ENCODE peak calls at places on chromosomes 16 and 17, in seven cellular contexts. One of them, this sample, is unnamed.

GRCh38 chr17:27236710-27237315 is 57.1 kb upstream of the WSB1 start:
- DNase-seq in stomach: peak; percentile 84
- DNase-seq in fibroblast of pulmonary artery: peak; percentile 89
- DNase-seq in WTC11: peak; percentile 71
- DNase-seq in Calu3: peak; percentile 74
- DNase-seq in PC-9: peak; percentile 68
- DNase-seq in mesothelial cell of epicardium: peak; percentile 84
- DNase-seq in this sample: peak; percentile 42

GRCh38 chr17:2412561-2413021 is 11.7 kb upstream of the MNT start:
- DNase-seq in PC-9: no peak
- DNase-seq in stomach: no peak
- DNase-seq in Calu3: no peak
- DNase-seq in mesothelial cell of epicardium: no peak
- DNase-seq in WTC11: peak; percentile 47
- DNase-seq in fibroblast of pulmonary artery: peak; percentile 33
- DNase-seq in this sample: no peak

GRCh38 chr17:62580947-62581346 is 46.5 kb upstream of the MRC2 start:
- DNase-seq in stomach: no peak
- DNase-seq in mesothelial cell of epicardium: no peak
- DNase-seq in PC-9: no peak
- DNase-seq in WTC11: no peak
- DNase-seq in Calu3: no peak
- DNase-seq in fibroblast of pulmonary artery: no peak
- DNase-seq in this sample: no peak

GRCh38 chr17:62778990-62779681 is 29.0 kb downstream of the MARCHF10 start:
- DNase-seq in fibroblast of pulmonary artery: peak; percentile 88
- DNase-seq in Calu3: peak; percentile 75
- DNase-seq in PC-9: peak; percentile 98
- DNase-seq in mesothelial cell of epicardium: peak; percentile 54
- DNase-seq in stomach: peak; percentile 72
- DNase-seq in WTC11: no peak
- DNase-seq in this sample: peak; percentile 82

GRCh38 chr17:54899721-54900456 is 763 bp upstream of the TOM1L1 start:
- DNase-seq in fibroblast of pulmonary artery: no peak
- DNase-seq in mesothelial cell of epicardium: no peak
- DNase-seq in stomach: no peak
- DNase-seq in WTC11: peak; percentile 33
- DNase-seq in Calu3: peak; percentile 0
- DNase-seq in PC-9: no peak
- DNase-seq in this sample: no peak

GRCh38 chr17:8753976-8754440 is 4.3 kb downstream of the SPDYE4 start:
- DNase-seq in Calu3: no peak
- DNase-seq in WTC11: no peak
- DNase-seq in fibroblast of pulmonary artery: peak; percentile 28
- DNase-seq in mesothelial cell of epicardium: no peak
- DNase-seq in PC-9: no peak
- DNase-seq in stomach: no peak
- DNase-seq in this sample: no peak

GRCh38 chr17:78527345-78527744 is 49.9 kb downstream of the DNAH17 start:
- DNase-seq in fibroblast of pulmonary artery: no peak
- DNase-seq in WTC11: no peak
- DNase-seq in PC-9: no peak
- DNase-seq in Calu3: no peak
- DNase-seq in stomach: no peak
- DNase-seq in mesothelial cell of epicardium: no peak
- DNase-seq in this sample: no peak

GRCh38 chr16:88381820-88382451 is 823 bp upstream of the ZNF469 start:
- DNase-seq in mesothelial cell of epicardium: no peak
- DNase-seq in stomach: no peak
- DNase-seq in PC-9: peak; percentile 45
- DNase-seq in Calu3: no peak
- DNase-seq in fibroblast of pulmonary artery: no peak
- DNase-seq in WTC11: peak; percentile 60
- DNase-seq in this sample: no peak

GRCh38 chr17:20073056-20073979 is 64.2 kb downstream of the SPECC1 start:
- DNase-seq in fibroblast of pulmonary artery: peak; percentile 46
- DNase-seq in WTC11: no peak
- DNase-seq in stomach: peak; percentile 34
- DNase-seq in PC-9: no peak
- DNase-seq in mesothelial cell of epicardium: no peak
- DNase-seq in Calu3: no peak
- DNase-seq in this sample: no peak

GRCh38 chr16:23145186-23145585 is 4.1 kb downstream of the USP31 start:
- DNase-seq in WTC11: no peak
- DNase-seq in stomach: no peak
- DNase-seq in PC-9: no peak
- DNase-seq in fibroblast of pulmonary artery: no peak
- DNase-seq in mesothelial cell of epicardium: no peak
- DNase-seq in Calu3: no peak
- DNase-seq in this sample: no peak

GRCh38 chr17:77734371-77735050 is 224.0 kb upstream of the TNRC6C start:
- DNase-seq in stomach: peak; percentile 53
- DNase-seq in fibroblast of pulmonary artery: peak; percentile 73
- DNase-seq in WTC11: peak; percentile 47
- DNase-seq in Calu3: peak; percentile 29
- DNase-seq in mesothelial cell of epicardium: peak; percentile 95
- DNase-seq in PC-9: no peak
- DNase-seq in this sample: peak; percentile 46

GRCh38 chr16:3046506-3047386 is at the start of gene MMP25:
- DNase-seq in stomach: no peak
- DNase-seq in mesothelial cell of epicardium: no peak
- DNase-seq in Calu3: no peak
- DNase-seq in fibroblast of pulmonary artery: no peak
- DNase-seq in WTC11: no peak
- DNase-seq in PC-9: no peak
- DNase-seq in this sample: no peak

GRCh38 chr17:80822700-80823410 is 168.8 kb upstream of the CHMP6 start:
- DNase-seq in mesothelial cell of epicardium: no peak
- DNase-seq in WTC11: no peak
- DNase-seq in fibroblast of pulmonary artery: no peak
- DNase-seq in Calu3: no peak
- DNase-seq in stomach: no peak
- DNase-seq in PC-9: peak; percentile 42
- DNase-seq in this sample: no peak

GRCh38 chr16:88473666-88474534 is 20.8 kb downstream of the ZFPM1 start:
- DNase-seq in stomach: peak; percentile 89
- DNase-seq in PC-9: no peak
- DNase-seq in mesothelial cell of epicardium: no peak
- DNase-seq in WTC11: no peak
- DNase-seq in Calu3: peak; percentile 63
- DNase-seq in fibroblast of pulmonary artery: peak; percentile 85
- DNase-seq in this sample: no peak

GRCh38 chr17:60305141-60305540 is 86.8 kb downstream of the USP32 start:
- DNase-seq in Calu3: peak; percentile 22
- DNase-seq in stomach: no peak
- DNase-seq in WTC11: no peak
- DNase-seq in mesothelial cell of epicardium: no peak
- DNase-seq in fibroblast of pulmonary artery: no peak
- DNase-seq in PC-9: no peak
- DNase-seq in this sample: no peak

GRCh38 chr16:425740-426114 is 278 bp downstream of the RAB11FIP3 start:
- DNase-seq in Calu3: no peak
- DNase-seq in PC-9: no peak
- DNase-seq in stomach: no peak
- DNase-seq in fibroblast of pulmonary artery: no peak
- DNase-seq in mesothelial cell of epicardium: peak; percentile 56
- DNase-seq in WTC11: peak; percentile 32
- DNase-seq in this sample: no peak

DNA sequence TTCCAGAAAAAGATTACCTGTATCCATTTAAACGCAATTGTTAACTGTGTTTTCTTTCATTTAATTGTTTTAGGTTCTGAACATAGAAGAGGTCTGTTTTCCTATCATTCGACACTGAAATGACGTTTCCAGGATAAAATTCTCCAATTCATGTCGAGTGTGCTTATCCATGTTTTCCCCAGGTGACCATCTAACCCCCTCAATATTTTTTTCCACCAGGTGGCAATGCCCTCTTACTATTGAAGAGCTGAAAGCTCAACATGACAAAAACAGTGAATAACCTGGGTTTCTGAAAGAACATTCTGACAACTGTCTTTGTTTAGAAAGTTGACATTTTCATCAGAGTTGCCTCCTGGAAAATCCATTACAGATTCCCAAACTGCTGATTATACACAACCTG is 948.7 kb downstream of the KCNJ2 start:
- DNase-seq in Calu3: peak; percentile 52
- DNase-seq in fibroblast of pulmonary artery: no peak
- DNase-seq in stomach: no peak
- DNase-seq in mesothelial cell of epicardium: no peak
- DNase-seq in PC-9: no peak
- DNase-seq in WTC11: no peak
- DNase-seq in this sample: no peak
- TF ChIP-seq CTCF in Calu3: no peak
- TF ChIP-seq CTCF in fibroblast of pulmonary artery: peak; percentile 2
- TF ChIP-seq CTCF in stomach: peak; percentile 58
- TF ChIP-seq CTCF in mesothelial cell of epicardium: no peak
- TF ChIP-seq CTCF in PC-9: peak; percentile 69
- TF ChIP-seq CTCF in WTC11: peak; percentile 15
- TF ChIP-seq CTCF in this sample: no peak

GRCh38 chr16:1807626-1808025 is 14.1 kb upstream of the IGFALS start:
- DNase-seq in mesothelial cell of epicardium: no peak
- DNase-seq in WTC11: no peak
- DNase-seq in fibroblast of pulmonary artery: no peak
- DNase-seq in stomach: no peak
- DNase-seq in Calu3: no peak
- DNase-seq in PC-9: no peak
- DNase-seq in this sample: no peak

GRCh38 chr16:1810106-1810505 is 16.5 kb downstream of the HAGH start:
- DNase-seq in WTC11: no peak
- DNase-seq in fibroblast of pulmonary artery: no peak
- DNase-seq in stomach: no peak
- DNase-seq in PC-9: no peak
- DNase-seq in Calu3: no peak
- DNase-seq in mesothelial cell of epicardium: no peak
- DNase-seq in this sample: no peak

GRCh38 chr16:1808691-1809090 is 15.2 kb upstream of the IGFALS start:
- DNase-seq in stomach: no peak
- DNase-seq in mesothelial cell of epicardium: no peak
- DNase-seq in fibroblast of pulmonary artery: no peak
- DNase-seq in WTC11: no peak
- DNase-seq in PC-9: no peak
- DNase-seq in Calu3: no peak
- DNase-seq in this sample: no peak

GRCh38 chr16:1810536-1810935 is 16.1 kb downstream of the HAGH start:
- DNase-seq in WTC11: no peak
- DNase-seq in mesothelial cell of epicardium: no peak
- DNase-seq in stomach: no peak
- DNase-seq in Calu3: no peak
- DNase-seq in fibroblast of pulmonary artery: no peak
- DNase-seq in PC-9: no peak
- DNase-seq in this sample: no peak

DNA sequence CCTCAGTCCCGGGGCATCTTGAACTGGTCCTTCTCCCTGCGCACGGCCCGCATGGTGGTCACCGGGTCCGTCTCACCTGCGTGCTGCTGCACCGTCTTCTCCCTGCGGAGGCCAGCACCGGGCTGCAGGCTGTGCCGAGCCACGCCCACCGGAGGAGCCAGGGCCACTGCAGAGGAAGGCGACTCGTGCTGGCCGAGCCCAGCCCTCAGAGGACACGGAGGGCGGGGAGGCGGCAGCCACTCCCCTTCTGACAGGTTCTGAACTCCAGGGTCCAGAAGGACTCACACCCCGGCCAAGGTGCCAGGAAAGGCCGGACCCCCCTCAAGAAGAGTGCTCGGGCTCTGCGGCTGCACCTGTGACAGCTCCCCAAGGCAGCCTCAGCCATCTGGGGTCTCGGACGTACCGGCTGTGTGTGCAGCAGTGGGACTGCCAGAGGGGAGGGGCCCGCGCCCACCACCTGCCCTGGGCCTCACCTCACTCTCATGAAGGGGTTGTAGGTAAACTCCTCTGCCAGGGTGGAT is 15.8 kb upstream of the IGFALS start:
- DNase-seq in PC-9: no peak
- DNase-seq in fibroblast of pulmonary artery: no peak
- DNase-seq in mesothelial cell of epicardium: no peak
- DNase-seq in WTC11: peak; percentile 83
- DNase-seq in Calu3: no peak
- DNase-seq in stomach: no peak
- DNase-seq in this sample: no peak
- TF ChIP-seq CTCF in PC-9: no peak
- TF ChIP-seq CTCF in fibroblast of pulmonary artery: no peak
- TF ChIP-seq CTCF in mesothelial cell of epicardium: no peak
- TF ChIP-seq CTCF in WTC11: no peak
- TF ChIP-seq CTCF in Calu3: no peak
- TF ChIP-seq CTCF in stomach: no peak
- TF ChIP-seq CTCF in this sample: no peak

GRCh38 chr16:30358577-30358936 is 3.4 kb upstream of the CD2BP2 start:
- DNase-seq in stomach: no peak
- DNase-seq in fibroblast of pulmonary artery: no peak
- DNase-seq in WTC11: no peak
- DNase-seq in PC-9: no peak
- DNase-seq in Calu3: no peak
- DNase-seq in mesothelial cell of epicardium: no peak
- DNase-seq in this sample: no peak
- TF ChIP-seq CTCF in stomach: no peak
- TF ChIP-seq CTCF in fibroblast of pulmonary artery: no peak
- TF ChIP-seq CTCF in WTC11: no peak
- TF ChIP-seq CTCF in PC-9: no peak
- TF ChIP-seq CTCF in Calu3: no peak
- TF ChIP-seq CTCF in mesothelial cell of epicardium: no peak
- TF ChIP-seq CTCF in this sample: no peak

GRCh38 chr16:10312023-10312422 is 73.8 kb upstream of the ATF7IP2 start:
- DNase-seq in stomach: peak; percentile 11
- DNase-seq in WTC11: no peak
- DNase-seq in PC-9: no peak
- DNase-seq in Calu3: no peak
- DNase-seq in mesothelial cell of epicardium: no peak
- DNase-seq in fibroblast of pulmonary artery: no peak
- DNase-seq in this sample: no peak

GRCh38 chr16:10312784-10313724 is 72.8 kb upstream of the ATF7IP2 start:
- DNase-seq in mesothelial cell of epicardium: no peak
- DNase-seq in stomach: peak; percentile 3
- DNase-seq in PC-9: no peak
- DNase-seq in Calu3: peak; percentile 27
- DNase-seq in WTC11: no peak
- DNase-seq in fibroblast of pulmonary artery: no peak
- DNase-seq in this sample: no peak

GRCh38 chr16:10314317-10314716 is 71.5 kb upstream of the ATF7IP2 start:
- DNase-seq in stomach: no peak
- DNase-seq in Calu3: no peak
- DNase-seq in PC-9: no peak
- DNase-seq in mesothelial cell of epicardium: no peak
- DNase-seq in fibroblast of pulmonary artery: no peak
- DNase-seq in WTC11: no peak
- DNase-seq in this sample: no peak

GRCh38 chr16:10317425-10318001 is 68.3 kb upstream of the ATF7IP2 start:
- DNase-seq in stomach: no peak
- DNase-seq in mesothelial cell of epicardium: no peak
- DNase-seq in WTC11: no peak
- DNase-seq in PC-9: no peak
- DNase-seq in fibroblast of pulmonary artery: no peak
- DNase-seq in Calu3: no peak
- DNase-seq in this sample: no peak

DNA sequence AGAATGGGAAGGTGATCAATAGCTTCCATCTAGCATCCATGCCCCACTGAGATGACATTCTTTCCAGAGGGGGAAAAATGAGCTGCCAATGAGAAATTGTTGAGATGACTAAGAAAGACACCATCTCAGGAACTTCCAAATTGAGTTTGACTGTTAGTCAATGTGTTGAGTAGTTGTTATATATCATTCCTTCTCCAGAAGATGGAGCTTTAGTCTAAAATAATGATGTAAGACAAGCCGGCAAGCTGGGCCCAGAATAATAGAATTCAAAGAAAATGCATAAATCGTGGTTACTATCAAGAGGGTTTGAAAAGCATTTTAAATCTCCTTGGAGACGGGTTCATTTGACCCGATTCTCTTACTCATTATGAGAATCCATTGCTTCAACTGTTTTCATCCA is 71.0 kb upstream of the ATF7IP2 start:
- DNase-seq in fibroblast of pulmonary artery: peak; percentile 28
- DNase-seq in PC-9: no peak
- DNase-seq in Calu3: no peak
- DNase-seq in mesothelial cell of epicardium: no peak
- DNase-seq in WTC11: no peak
- DNase-seq in stomach: no peak
- DNase-seq in this sample: no peak
- TF ChIP-seq CTCF in fibroblast of pulmonary artery: peak; percentile 1
- TF ChIP-seq CTCF in PC-9: no peak
- TF ChIP-seq CTCF in Calu3: no peak
- TF ChIP-seq CTCF in mesothelial cell of epicardium: no peak
- TF ChIP-seq CTCF in WTC11: no peak
- TF ChIP-seq CTCF in stomach: no peak
- TF ChIP-seq CTCF in this sample: no peak

This sample was measured in AG09319.